ENCODE peak calls at places on chromosomes 11 and 22, in ten cellular contexts. One of them, this sample, is unnamed.

GRCh38 chr11:95327273-95327948 is 96.4 kb upstream of the SESN3 start:
- DNase-seq in cardiac muscle cell: no peak
- DNase-seq in pancreas: no peak
- DNase-seq in Panc1: no peak
- DNase-seq in A549: no peak
- DNase-seq in IMR-90: no peak
- DNase-seq in fibroblast of lung: no peak
- DNase-seq in Peyer's patch: no peak
- DNase-seq in body of pancreas: no peak
- DNase-seq in mammary epithelial cell: peak; percentile 56
- DNase-seq in this sample: no peak

GRCh38 chr11:44409558-44410236 is 99.8 kb upstream of the ALX4 start:
- DNase-seq in mammary epithelial cell: no peak
- DNase-seq in A549: no peak
- DNase-seq in pancreas: no peak
- DNase-seq in cardiac muscle cell: no peak
- DNase-seq in fibroblast of lung: no peak
- DNase-seq in body of pancreas: no peak
- DNase-seq in Peyer's patch: no peak
- DNase-seq in IMR-90: no peak
- DNase-seq in Panc1: no peak
- DNase-seq in this sample: no peak

GRCh38 chr22:25930710-25931353 is 188.8 kb downstream of the MYO18B start:
- DNase-seq in cardiac muscle cell: no peak
- DNase-seq in fibroblast of lung: no peak
- DNase-seq in body of pancreas: peak; percentile 22
- DNase-seq in mammary epithelial cell: no peak
- DNase-seq in Panc1: no peak
- DNase-seq in pancreas: no peak
- DNase-seq in IMR-90: no peak
- DNase-seq in Peyer's patch: no peak
- DNase-seq in A549: no peak
- DNase-seq in this sample: no peak

GRCh38 chr11:130178441-130178971 is 18.9 kb downstream of the ST14 start:
- DNase-seq in body of pancreas: peak; percentile 45
- DNase-seq in Panc1: no peak
- DNase-seq in A549: no peak
- DNase-seq in mammary epithelial cell: peak; percentile 94
- DNase-seq in pancreas: no peak
- DNase-seq in Peyer's patch: peak; percentile 63
- DNase-seq in cardiac muscle cell: no peak
- DNase-seq in fibroblast of lung: no peak
- DNase-seq in IMR-90: peak; percentile 10
- DNase-seq in this sample: peak; percentile 75

GRCh38 chr11:95451682-95452081 is 220.7 kb upstream of the SESN3 start:
- DNase-seq in A549: no peak
- DNase-seq in Panc1: no peak
- DNase-seq in IMR-90: peak; percentile 73
- DNase-seq in mammary epithelial cell: peak; percentile 91
- DNase-seq in body of pancreas: no peak
- DNase-seq in cardiac muscle cell: no peak
- DNase-seq in Peyer's patch: no peak
- DNase-seq in fibroblast of lung: peak; percentile 70
- DNase-seq in pancreas: no peak
- DNase-seq in this sample: no peak

GRCh38 chr11:59668950-59669610 is at the start of gene PATL1:
- DNase-seq in fibroblast of lung: peak; percentile 99
- DNase-seq in cardiac muscle cell: peak; percentile 100
- DNase-seq in A549: peak; percentile 98
- DNase-seq in mammary epithelial cell: peak; percentile 97
- DNase-seq in Peyer's patch: peak; percentile 100
- DNase-seq in Panc1: peak; percentile 92
- DNase-seq in IMR-90: peak; percentile 98
- DNase-seq in pancreas: peak; percentile 99
- DNase-seq in body of pancreas: peak; percentile 100
- DNase-seq in this sample: peak; percentile 99

GRCh38 chr22:45880732-45881523 is 96.0 kb downstream of the WNT7B start:
- DNase-seq in Peyer's patch: no peak
- DNase-seq in pancreas: peak; percentile 58
- DNase-seq in Panc1: no peak
- DNase-seq in fibroblast of lung: no peak
- DNase-seq in mammary epithelial cell: no peak
- DNase-seq in IMR-90: no peak
- DNase-seq in cardiac muscle cell: peak; percentile 22
- DNase-seq in body of pancreas: no peak
- DNase-seq in A549: no peak
- DNase-seq in this sample: no peak

GRCh38 chr11:131534031-131534430 is 163.6 kb downstream of the NTM start:
- DNase-seq in Peyer's patch: no peak
- DNase-seq in IMR-90: no peak
- DNase-seq in pancreas: no peak
- DNase-seq in cardiac muscle cell: no peak
- DNase-seq in body of pancreas: no peak
- DNase-seq in Panc1: no peak
- DNase-seq in A549: no peak
- DNase-seq in fibroblast of lung: no peak
- DNase-seq in mammary epithelial cell: no peak
- DNase-seq in this sample: no peak

GRCh38 chr11:10930961-10931760 is 73.3 kb upstream of the ZBED5 start:
- DNase-seq in Panc1: no peak
- DNase-seq in body of pancreas: peak; percentile 65
- DNase-seq in IMR-90: peak; percentile 76
- DNase-seq in fibroblast of lung: peak; percentile 93
- DNase-seq in cardiac muscle cell: peak; percentile 86
- DNase-seq in mammary epithelial cell: peak; percentile 62
- DNase-seq in A549: peak; percentile 82
- DNase-seq in Peyer's patch: peak; percentile 67
- DNase-seq in pancreas: peak; percentile 80
- DNase-seq in this sample: peak; percentile 82

GRCh38 chr11:32154275-32154674 is 63.4 kb downstream of the RCN1 start:
- DNase-seq in Peyer's patch: no peak
- DNase-seq in A549: peak; percentile 18
- DNase-seq in mammary epithelial cell: peak; percentile 24
- DNase-seq in IMR-90: peak; percentile 22
- DNase-seq in fibroblast of lung: peak; percentile 51
- DNase-seq in cardiac muscle cell: no peak
- DNase-seq in Panc1: no peak
- DNase-seq in pancreas: no peak
- DNase-seq in body of pancreas: no peak
- DNase-seq in this sample: no peak

GRCh38 chr11:95586681-95587080 is 202.9 kb downstream of the FAM76B start:
- DNase-seq in body of pancreas: no peak
- DNase-seq in Peyer's patch: no peak
- DNase-seq in mammary epithelial cell: no peak
- DNase-seq in pancreas: no peak
- DNase-seq in fibroblast of lung: no peak
- DNase-seq in IMR-90: no peak
- DNase-seq in cardiac muscle cell: no peak
- DNase-seq in A549: no peak
- DNase-seq in Panc1: no peak
- DNase-seq in this sample: no peak

GRCh38 chr22:19059481-19060278 is 62.5 kb downstream of the DGCR2 start:
- DNase-seq in IMR-90: no peak
- DNase-seq in body of pancreas: no peak
- DNase-seq in Peyer's patch: peak; percentile 32
- DNase-seq in cardiac muscle cell: no peak
- DNase-seq in pancreas: no peak
- DNase-seq in Panc1: no peak
- DNase-seq in mammary epithelial cell: no peak
- DNase-seq in A549: no peak
- DNase-seq in fibroblast of lung: no peak
- DNase-seq in this sample: no peak

GRCh38 chr11:6925636-6926207 is 504 bp upstream of the ZNF215 start:
- DNase-seq in Panc1: peak; percentile 27
- DNase-seq in Peyer's patch: no peak
- DNase-seq in IMR-90: peak; percentile 16
- DNase-seq in A549: no peak
- DNase-seq in pancreas: no peak
- DNase-seq in cardiac muscle cell: no peak
- DNase-seq in mammary epithelial cell: peak; percentile 49
- DNase-seq in body of pancreas: no peak
- DNase-seq in fibroblast of lung: no peak
- DNase-seq in this sample: peak; percentile 32

GRCh38 chr11:125263268-125263790 is 98.8 kb downstream of the PKNOX2 start:
- DNase-seq in body of pancreas: peak; percentile 72
- DNase-seq in mammary epithelial cell: peak; percentile 13
- DNase-seq in fibroblast of lung: peak; percentile 99
- DNase-seq in A549: no peak
- DNase-seq in cardiac muscle cell: peak; percentile 54
- DNase-seq in Panc1: no peak
- DNase-seq in IMR-90: peak; percentile 100
- DNase-seq in pancreas: peak; percentile 60
- DNase-seq in Peyer's patch: peak; percentile 68
- DNase-seq in this sample: peak; percentile 36

GRCh38 chr11:125261471-125262087 is 97.0 kb downstream of the PKNOX2 start:
- DNase-seq in pancreas: no peak
- DNase-seq in mammary epithelial cell: no peak
- DNase-seq in IMR-90: no peak
- DNase-seq in Peyer's patch: no peak
- DNase-seq in body of pancreas: no peak
- DNase-seq in fibroblast of lung: peak; percentile 27
- DNase-seq in Panc1: no peak
- DNase-seq in cardiac muscle cell: no peak
- DNase-seq in A549: no peak
- DNase-seq in this sample: no peak

GRCh38 chr11:125262825-125263218 is 98.3 kb downstream of the PKNOX2 start:
- DNase-seq in A549: no peak
- DNase-seq in Panc1: no peak
- DNase-seq in pancreas: no peak
- DNase-seq in Peyer's patch: no peak
- DNase-seq in IMR-90: peak; percentile 47
- DNase-seq in fibroblast of lung: no peak
- DNase-seq in cardiac muscle cell: peak; percentile 30
- DNase-seq in body of pancreas: no peak
- DNase-seq in mammary epithelial cell: no peak
- DNase-seq in this sample: no peak

GRCh38 chr11:125262194-125262824 is 97.8 kb downstream of the PKNOX2 start:
- DNase-seq in Peyer's patch: no peak
- DNase-seq in A549: no peak
- DNase-seq in cardiac muscle cell: peak; percentile 49
- DNase-seq in Panc1: no peak
- DNase-seq in mammary epithelial cell: no peak
- DNase-seq in body of pancreas: no peak
- DNase-seq in pancreas: no peak
- DNase-seq in fibroblast of lung: no peak
- DNase-seq in IMR-90: no peak
- DNase-seq in this sample: no peak

DNA sequence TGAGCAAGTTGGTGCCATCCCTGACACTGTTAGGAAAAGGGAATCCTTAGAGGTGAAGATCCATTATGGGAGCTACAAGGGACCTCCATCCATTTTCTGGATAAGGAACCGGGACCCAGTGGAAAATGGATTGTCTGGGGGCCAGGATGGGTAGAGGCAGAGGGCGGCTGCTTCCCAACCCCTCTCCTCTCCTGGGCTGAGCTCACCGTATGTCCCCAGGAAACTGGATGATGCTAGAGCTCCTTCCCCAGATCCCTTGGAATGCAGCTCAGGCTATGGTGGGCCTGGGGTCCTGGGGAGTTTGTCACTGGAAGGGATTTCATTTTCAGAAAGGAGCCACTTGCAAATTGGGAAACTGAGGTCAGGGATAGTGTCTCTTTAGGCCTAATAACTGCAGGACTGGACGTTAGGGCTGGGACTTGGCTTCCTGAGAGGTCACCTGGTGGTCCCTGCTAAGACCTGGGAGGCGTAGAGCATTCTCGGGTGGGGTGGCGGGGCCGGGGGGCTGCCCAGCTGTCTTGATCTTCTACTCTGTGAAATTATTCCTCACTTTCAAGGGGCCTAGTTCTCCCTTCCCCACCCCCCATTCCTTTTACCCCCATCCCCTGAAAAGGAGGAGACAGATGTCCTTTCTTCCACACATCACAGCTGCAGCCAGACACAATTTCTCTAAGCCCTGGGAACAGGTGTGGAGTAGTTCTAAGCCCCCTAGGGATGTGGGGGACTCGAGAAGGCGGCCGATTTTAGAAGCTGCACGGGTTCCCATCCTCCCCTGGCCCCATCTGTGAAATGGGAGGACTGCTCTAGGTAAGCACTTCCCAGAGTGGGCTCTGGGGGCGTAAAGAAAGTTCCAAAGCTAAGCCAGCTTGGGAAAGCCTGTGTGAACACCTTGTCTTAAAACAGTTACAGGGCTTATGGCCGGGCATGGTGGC is 99.8 kb downstream of the PKNOX2 start:
- DNase-seq in body of pancreas: no peak
- DNase-seq in fibroblast of lung: no peak
- DNase-seq in A549: no peak
- DNase-seq in mammary epithelial cell: no peak
- DNase-seq in Peyer's patch: no peak
- DNase-seq in IMR-90: no peak
- DNase-seq in cardiac muscle cell: no peak
- DNase-seq in Panc1: no peak
- DNase-seq in pancreas: no peak
- DNase-seq in this sample: no peak
- H3K27ac ChIP-seq in body of pancreas: no peak overlapping the region
- H3K27ac ChIP-seq in fibroblast of lung: peak overlapping the region; percentile 85
- H3K27ac ChIP-seq in A549: no peak overlapping the region
- H3K27ac ChIP-seq in mammary epithelial cell: no peak overlapping the region
- H3K27ac ChIP-seq in Peyer's patch: no peak overlapping the region
- H3K27ac ChIP-seq in IMR-90: peak overlapping the region; percentile 93
- H3K27ac ChIP-seq in cardiac muscle cell: no peak overlapping the region
- H3K27ac ChIP-seq in Panc1: no peak overlapping the region
- H3K27ac ChIP-seq in pancreas: no peak overlapping the region
- H3K27ac ChIP-seq in this sample: peak overlapping the region; percentile 22

GRCh38 chr11:1566381-1567051 is 5.6 kb downstream of the DUSP8 start:
- DNase-seq in fibroblast of lung: no peak
- DNase-seq in IMR-90: no peak
- DNase-seq in body of pancreas: no peak
- DNase-seq in mammary epithelial cell: no peak
- DNase-seq in A549: no peak
- DNase-seq in Peyer's patch: no peak
- DNase-seq in Panc1: no peak
- DNase-seq in pancreas: peak; percentile 56
- DNase-seq in cardiac muscle cell: no peak
- DNase-seq in this sample: no peak
- TF ChIP-seq CTCF in fibroblast of lung: no peak
- TF ChIP-seq CTCF in IMR-90: peak; percentile 5
- TF ChIP-seq CTCF in body of pancreas: no peak
- TF ChIP-seq CTCF in mammary epithelial cell: no peak
- TF ChIP-seq CTCF in A549: peak; percentile 15
- TF ChIP-seq CTCF in Peyer's patch: no peak
- TF ChIP-seq CTCF in Panc1: no peak
- TF ChIP-seq CTCF in pancreas: no peak
- TF ChIP-seq CTCF in cardiac muscle cell: no peak
- TF ChIP-seq CTCF in this sample: no peak

GRCh38 chr11:62428871-62429601 is 10.2 kb downstream of the SCGB1A1 start:
- DNase-seq in A549: no peak
- DNase-seq in cardiac muscle cell: no peak
- DNase-seq in Peyer's patch: no peak
- DNase-seq in Panc1: no peak
- DNase-seq in IMR-90: no peak
- DNase-seq in mammary epithelial cell: no peak
- DNase-seq in pancreas: no peak
- DNase-seq in fibroblast of lung: no peak
- DNase-seq in body of pancreas: no peak
- DNase-seq in this sample: no peak
- H3K27ac ChIP-seq in A549: no peak overlapping the region
- H3K27ac ChIP-seq in cardiac muscle cell: no peak overlapping the region
- H3K27ac ChIP-seq in Peyer's patch: no peak overlapping the region
- H3K27ac ChIP-seq in Panc1: peak overlapping the region; percentile 98
- H3K27ac ChIP-seq in IMR-90: no peak overlapping the region
- H3K27ac ChIP-seq in mammary epithelial cell: no peak overlapping the region
- H3K27ac ChIP-seq in pancreas: no peak overlapping the region
- H3K27ac ChIP-seq in fibroblast of lung: no peak overlapping the region
- H3K27ac ChIP-seq in body of pancreas: no peak overlapping the region
- H3K27ac ChIP-seq in this sample: no peak overlapping the region

GRCh38 chr11:85590848-85591483 is 36.2 kb downstream of the DLG2 start:
- DNase-seq in pancreas: no peak
- DNase-seq in IMR-90: peak; percentile 36
- DNase-seq in Panc1: peak; percentile 22
- DNase-seq in body of pancreas: no peak
- DNase-seq in cardiac muscle cell: peak; percentile 43
- DNase-seq in A549: peak; percentile 60
- DNase-seq in fibroblast of lung: peak; percentile 42
- DNase-seq in Peyer's patch: no peak
- DNase-seq in mammary epithelial cell: peak; percentile 32
- DNase-seq in this sample: no peak
- TF ChIP-seq CTCF in pancreas: no peak
- TF ChIP-seq CTCF in IMR-90: peak; percentile 36
- TF ChIP-seq CTCF in Panc1: peak; percentile 39
- TF ChIP-seq CTCF in body of pancreas: peak; percentile 26
- TF ChIP-seq CTCF in cardiac muscle cell: no peak
- TF ChIP-seq CTCF in A549: peak; percentile 69
- TF ChIP-seq CTCF in fibroblast of lung: no peak
- TF ChIP-seq CTCF in Peyer's patch: peak; percentile 33
- TF ChIP-seq CTCF in mammary epithelial cell: peak; percentile 22
- TF ChIP-seq CTCF in this sample: peak; percentile 15

This sample was measured in colonic mucosa.